ENCODE peak calls at places on chromosomes 16 and 17, in seven cellular contexts. N, D, I, O, Z, T and L are unnamed samples.

GRCh38 chr16:4298761-4299522 is 16.9 kb upstream of the GLIS2 start:
- DNase-seq in T (no peak), D (no peak), Z (no peak), I (peak; percentile 80), O (peak; percentile 96), N (peak; percentile 85), L (peak; percentile 13)

GRCh38 chr16:12452549-12452948 is 351.1 kb downstream of the CPPED1 start:
- DNase-seq in Z (no peak), I (no peak), O (no peak), T (no peak), D (no peak), N (no peak), L (no peak)

GRCh38 chr17:9766970-9767369 is 24.4 kb downstream of the DHRS7C start:
- DNase-seq in N (no peak), D (no peak), I (no peak), O (peak; percentile 1), T (no peak), Z (no peak), L (no peak)

GRCh38 chr17:49742256-49742655 is 21.7 kb downstream of the FAM117A start:
- DNase-seq in D (no peak), N (no peak), T (peak; percentile 54), Z (no peak), O (peak; percentile 29), I (no peak), L (no peak)

GRCh38 chr17:11900103-11900502 is 97.2 kb downstream of the ZNF18 start:
- DNase-seq in O (no peak), D (no peak), N (peak; percentile 52), Z (no peak), T (no peak), I (peak; percentile 21), L (no peak)

GRCh38 chr16:17070882-17071592 is 399.7 kb downstream of the XYLT1 start:
- DNase-seq in I (no peak), D (no peak), N (peak; percentile 50), O (peak; percentile 23), T (peak; percentile 93), Z (peak; percentile 6), L (peak; percentile 82)

GRCh38 chr17:81479175-81479574 is 33.4 kb downstream of the ACTG1 start:
- DNase-seq in I (no peak), D (no peak), N (no peak), O (peak; percentile 37), T (no peak), Z (no peak), L (no peak)

GRCh38 chr16:1926223-1926718 is 8.1 kb upstream of the HS3ST6 start:
- DNase-seq in N (peak; percentile 43), T (no peak), Z (no peak), O (no peak), I (no peak), D (no peak), L (no peak)

GRCh38 chr17:57955183-57955952 is at the start of gene CUEDC1:
- DNase-seq in I (peak; percentile 87), D (no peak), N (peak; percentile 93), Z (peak; percentile 72), O (peak; percentile 64), T (peak; percentile 58), L (peak; percentile 86)

GRCh38 chr17:40554646-40555295 is 10.5 kb downstream of the CCR7 start:
- DNase-seq in D (no peak), I (no peak), Z (no peak), O (no peak), N (peak; percentile 55), T (no peak), L (peak; percentile 20)

GRCh38 chr16:4515611-4516233 is 22.9 kb downstream of the CDIP1 start:
- DNase-seq in N (no peak), I (no peak), Z (no peak), T (peak; percentile 79), D (no peak), O (no peak), L (no peak)

GRCh38 chr17:29615492-29616299 is 7.0 kb downstream of the CORO6 start:
- DNase-seq in D (peak; percentile 72), Z (peak; percentile 69), I (peak; percentile 87), N (peak; percentile 96), O (peak; percentile 78), T (peak; percentile 91), L (peak; percentile 94)

DNA sequence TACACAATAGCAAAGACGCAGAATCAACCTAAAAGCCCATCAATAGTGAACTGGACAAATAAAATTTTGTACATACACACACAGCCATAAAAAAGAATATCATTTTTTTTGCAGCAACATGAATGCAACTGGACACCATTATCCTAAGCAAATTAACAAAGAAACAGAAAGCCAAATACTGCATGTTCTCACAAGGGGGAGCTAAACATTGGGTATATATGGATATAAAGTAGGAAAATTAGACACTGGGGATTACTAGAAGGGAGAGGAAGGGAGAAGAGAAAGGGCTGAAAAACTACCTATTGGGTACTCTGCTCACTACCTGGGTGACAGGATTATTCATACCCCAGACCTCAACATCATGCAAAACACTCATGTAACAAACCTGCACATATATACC is 28.2 kb downstream of the ADAMTS18 start:
- DNase-seq in I (no peak), N (no peak), D (peak; percentile 15), O (peak; percentile 15), Z (no peak), T (no peak), L (no peak)
- TF ChIP-seq CTCF in I (no peak), N (peak; percentile 67), D (peak; percentile 28), O (peak; percentile 59), Z (peak; percentile 31), T (peak; percentile 14), L (no peak)

DNA sequence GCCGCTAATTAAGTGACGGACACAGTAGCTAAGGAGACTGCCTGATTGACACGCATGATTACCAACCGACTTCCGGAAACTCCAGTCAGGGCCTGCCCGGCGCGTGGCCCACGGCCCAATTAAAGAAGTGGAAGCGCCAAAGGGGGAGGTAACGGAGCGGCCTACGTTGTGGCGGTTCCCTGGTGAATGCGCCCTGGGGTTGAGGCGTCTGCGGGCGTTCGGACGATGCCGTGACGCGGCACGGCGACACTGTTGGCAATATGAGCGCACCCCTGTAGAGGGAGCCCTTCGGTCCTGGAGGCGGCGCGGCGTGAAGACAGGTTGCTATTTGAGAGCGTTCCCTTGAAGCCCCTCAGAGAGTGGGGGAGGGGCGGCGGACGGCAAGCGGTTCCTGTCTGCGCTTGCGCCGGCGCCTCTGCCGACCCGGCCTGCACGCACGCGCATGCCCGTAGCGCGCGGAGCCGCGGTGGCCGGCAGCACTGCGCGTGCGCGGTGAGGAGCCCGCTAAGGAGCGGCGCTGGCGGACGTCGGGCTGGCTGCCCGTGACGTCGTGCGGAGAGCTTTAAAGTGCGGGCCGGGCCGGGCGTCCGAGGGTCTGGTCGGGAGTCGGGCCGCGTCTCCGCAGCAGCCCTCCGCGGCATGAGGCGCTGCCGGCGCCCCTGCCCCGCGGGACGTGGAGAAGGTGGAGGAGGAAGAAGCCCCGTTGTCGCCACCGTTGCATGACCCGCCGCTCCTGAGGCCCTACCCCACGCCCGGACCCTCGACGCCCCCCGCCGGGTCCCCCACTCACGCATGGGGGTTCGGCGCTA is at the start of gene ALKBH5:
- DNase-seq in N (peak; percentile 100), I (peak; percentile 96), O (peak; percentile 100), D (peak; percentile 99), Z (peak; percentile 96), T (peak; percentile 100), L (peak; percentile 99)
- TF ChIP-seq CTCF in N (peak; percentile 54), I (peak; percentile 42), O (peak; percentile 29), D (peak; percentile 70), Z (peak; percentile 57), T (peak; percentile 10), L (peak; percentile 11)

GRCh38 chr16:24044467-24044866 is 208.7 kb downstream of the PRKCB start:
- DNase-seq in T (no peak), D (no peak), N (no peak), I (no peak), Z (no peak), O (no peak), L (no peak)

GRCh38 chr16:24041834-24042631 is 206.2 kb downstream of the PRKCB start:
- DNase-seq in O (peak; percentile 51), T (peak; percentile 74), I (peak; percentile 49), Z (peak; percentile 79), D (peak; percentile 50), N (peak; percentile 91), L (peak; percentile 82)

GRCh38 chr16:24049113-24049512 is 207.0 kb upstream of the CACNG3 start:
- DNase-seq in Z (no peak), D (no peak), I (no peak), N (no peak), O (no peak), T (no peak), L (no peak)

GRCh38 chr16:24046442-24046841 is 209.7 kb upstream of the CACNG3 start:
- DNase-seq in D (no peak), I (no peak), Z (no peak), N (peak; percentile 87), O (no peak), T (no peak), L (no peak)

GRCh38 chr16:24045641-24046040 is 209.9 kb downstream of the PRKCB start:
- DNase-seq in T (no peak), O (no peak), I (no peak), N (peak; percentile 89), D (no peak), Z (peak; percentile 19), L (no peak)
- TF ChIP-seq CTCF in T (no peak), O (no peak), I (peak; percentile 39), N (peak; percentile 93), D (peak; percentile 80), Z (peak; percentile 64), L (no peak)

DNA sequence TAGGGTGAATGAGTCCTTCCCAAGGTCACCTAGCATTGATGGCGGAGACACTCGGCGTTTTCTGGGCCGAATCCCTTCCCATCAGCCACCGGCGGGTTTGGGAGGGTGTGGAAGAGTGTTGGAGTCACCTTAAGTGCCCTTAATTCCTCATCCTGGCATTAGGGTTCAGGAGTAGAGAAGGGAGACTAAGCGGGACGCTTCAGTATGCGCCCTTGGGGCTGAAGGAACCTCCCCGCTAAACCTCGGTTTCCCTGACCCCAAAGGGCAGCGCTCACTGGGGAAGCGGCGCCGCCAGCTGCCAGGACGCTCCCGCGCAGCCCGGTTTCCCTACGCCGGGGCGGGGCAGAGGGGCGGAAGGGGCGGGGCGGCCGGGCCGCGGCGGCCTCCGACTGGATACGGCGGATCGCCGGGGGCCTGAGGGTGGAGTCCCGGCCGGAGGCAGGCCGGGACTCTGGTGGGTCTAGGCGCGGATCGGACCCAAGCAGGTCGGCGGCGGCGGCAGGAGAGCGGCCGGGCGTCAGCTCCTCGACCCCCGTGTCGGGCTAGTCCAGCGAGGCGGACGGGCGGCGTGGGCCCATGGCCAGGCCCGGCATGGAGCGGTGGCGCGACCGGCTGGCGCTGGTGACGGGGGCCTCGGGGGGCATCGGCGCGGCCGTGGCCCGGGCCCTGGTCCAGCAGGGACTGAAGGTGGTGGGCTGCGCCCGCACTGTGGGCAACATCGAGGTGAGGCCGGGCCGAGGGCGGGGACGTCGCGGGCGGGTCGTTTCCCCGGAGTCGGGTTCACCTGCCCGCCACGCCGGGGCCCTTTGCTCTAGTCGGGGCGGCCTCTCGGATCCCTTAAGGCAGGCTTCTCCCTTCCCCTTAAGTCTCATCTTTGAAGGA is at the start of gene DHRS11:
- DNase-seq in Z (peak; percentile 77), O (peak; percentile 64), I (peak; percentile 89), D (peak; percentile 59), T (peak; percentile 75), N (peak; percentile 98), L (peak; percentile 97)
- TF ChIP-seq CTCF in Z (no peak), O (no peak), I (no peak), D (peak; percentile 49), T (no peak), N (no peak), L (peak; percentile 46)